ENCODE peak calls at places on chromosomes 7 and 10, in five cellular contexts. P is HS-5; H is activated CD8-positive, alpha-beta memory T cell treated with anti-CD3 and anti-CD28 coated beads for 4 hours; A is NCI-H2081; G is HT-29. M is an unnamed sample.

GRCh38 chr7:84123903-84124573 is 70.6 kb downstream of the SEMA3A start:
- DNase-seq in P (no peak), G (peak; percentile 61), A (no peak), H (no peak), M (no peak)

GRCh38 chr10:101772895-101773761 is 2.8 kb downstream of the FGF8 start:
- DNase-seq in A (no peak), G (no peak), P (no peak), H (no peak), M (no peak)

GRCh38 chr7:116356979-116357378 is 142.6 kb upstream of the CAV2 start:
- DNase-seq in H (no peak), G (peak; percentile 29), A (no peak), P (no peak), M (no peak)

GRCh38 chr7:29194206-29194593 is 375 bp upstream of the CHN2 start:
- DNase-seq in G (no peak), H (no peak), A (peak; percentile 69), P (no peak), M (peak; percentile 43)

GRCh38 chr7:26553128-26553527 is 261.5 kb downstream of the SNX10 start:
- DNase-seq in G (no peak), H (no peak), P (no peak), A (no peak), M (no peak)

GRCh38 chr7:141200191-141201108 is 126.6 kb downstream of the TMEM178B start:
- DNase-seq in H (no peak), G (no peak), A (no peak), P (no peak), M (no peak)

GRCh38 chr7:23691320-23691719 is 11.3 kb downstream of the FAM221A start:
- DNase-seq in H (no peak), A (no peak), G (no peak), P (no peak), M (no peak)

GRCh38 chr10:13969118-13969791 is 361.5 kb downstream of the FRMD4A start:
- DNase-seq in P (no peak), H (no peak), G (no peak), A (no peak), M (no peak)

GRCh38 chr7:2257046-2257551 is 15.1 kb downstream of the NUDT1 start:
- DNase-seq in P (no peak), G (no peak), H (no peak), A (no peak), M (no peak)

GRCh38 chr10:116784035-116784434 is 41.7 kb upstream of the HSPA12A start:
- DNase-seq in G (no peak), P (no peak), H (no peak), A (no peak), M (no peak)

GRCh38 chr10:26238378-26238777 is 21.8 kb downstream of the GAD2 start:
- DNase-seq in A (no peak), H (no peak), G (no peak), P (no peak), M (no peak)